ENCODE peak calls at places on chromosomes 1 and 21, in four cellular contexts. One of them, this sample, is unnamed.

GRCh38 chr1:12215562-12215961 is 14.3 kb upstream of the VPS13D start:
- DNase-seq in A549: no peak
- DNase-seq in HCT116: no peak
- DNase-seq in K562: peak; percentile 38
- DNase-seq in this sample: no peak

GRCh38 chr1:225461533-225462428 is 33.9 kb upstream of the LBR start:
- DNase-seq in A549: no peak
- DNase-seq in HCT116: no peak
- DNase-seq in K562: no peak
- DNase-seq in this sample: no peak

GRCh38 chr1:192476802-192477298 is 98.7 kb upstream of the RGS1 start:
- DNase-seq in A549: no peak
- DNase-seq in HCT116: no peak
- DNase-seq in K562: peak; percentile 45
- DNase-seq in this sample: peak; percentile 11

GRCh38 chr1:164723296-164723731 is 164.3 kb downstream of the PBX1 start:
- DNase-seq in A549: no peak
- DNase-seq in HCT116: no peak
- DNase-seq in K562: no peak
- DNase-seq in this sample: no peak

GRCh38 chr1:206685749-206686485 is 1.2 kb downstream of the MAPKAPK2 start:
- DNase-seq in A549: peak; percentile 41
- DNase-seq in HCT116: peak; percentile 24
- DNase-seq in K562: peak; percentile 66
- DNase-seq in this sample: peak; percentile 92

GRCh38 chr1:3872546-3872945 is 15.3 kb downstream of the DFFB start:
- DNase-seq in A549: no peak
- DNase-seq in HCT116: no peak
- DNase-seq in K562: no peak
- DNase-seq in this sample: no peak

GRCh38 chr1:89310505-89310904 is 37.8 kb upstream of the GBP5 start:
- DNase-seq in A549: no peak
- DNase-seq in HCT116: no peak
- DNase-seq in K562: no peak
- DNase-seq in this sample: no peak

GRCh38 chr1:61187380-61188086 is 105.2 kb downstream of the NFIA start:
- DNase-seq in A549: no peak
- DNase-seq in HCT116: no peak
- DNase-seq in K562: no peak
- DNase-seq in this sample: no peak

GRCh38 chr21:8993943-8994639 is 1527.3 kb upstream of the TPTE start:
- DNase-seq in A549: no peak
- DNase-seq in HCT116: no peak
- DNase-seq in K562: peak; percentile 80
- DNase-seq in this sample: no peak

GRCh38 chr21:44261191-44261631 is 486 bp downstream of the DNMT3L start:
- DNase-seq in A549: no peak
- DNase-seq in HCT116: no peak
- DNase-seq in K562: no peak
- DNase-seq in this sample: no peak

GRCh38 chr1:20102875-20103274 is 16.5 kb downstream of the PLA2G2D start:
- DNase-seq in A549: no peak
- DNase-seq in HCT116: no peak
- DNase-seq in K562: no peak
- DNase-seq in this sample: no peak

GRCh38 chr1:21716169-21716568 is 47.0 kb upstream of the RAP1GAP start:
- DNase-seq in A549: no peak
- DNase-seq in HCT116: no peak
- DNase-seq in K562: peak; percentile 38
- DNase-seq in this sample: no peak

GRCh38 chr1:228349701-228350171 is 56.9 kb downstream of the TRIM11 start:
- DNase-seq in A549: no peak
- DNase-seq in HCT116: no peak
- DNase-seq in K562: no peak
- DNase-seq in this sample: no peak

GRCh38 chr1:174964261-174964984 is 35.3 kb upstream of the CACYBP start:
- DNase-seq in A549: no peak
- DNase-seq in HCT116: no peak
- DNase-seq in K562: peak; percentile 90
- DNase-seq in this sample: peak; percentile 63

GRCh38 chr1:67749263-67749843 is 64.4 kb downstream of the GADD45A start:
- DNase-seq in A549: no peak
- DNase-seq in HCT116: no peak
- DNase-seq in K562: no peak
- DNase-seq in this sample: no peak
- H3K4me3 ChIP-seq in A549: peak overlapping the region; percentile 35
- H3K4me3 ChIP-seq in HCT116: peak overlapping the region; percentile 22
- H3K4me3 ChIP-seq in K562: no peak overlapping the region
- H3K4me3 ChIP-seq in this sample: no peak overlapping the region

DNA sequence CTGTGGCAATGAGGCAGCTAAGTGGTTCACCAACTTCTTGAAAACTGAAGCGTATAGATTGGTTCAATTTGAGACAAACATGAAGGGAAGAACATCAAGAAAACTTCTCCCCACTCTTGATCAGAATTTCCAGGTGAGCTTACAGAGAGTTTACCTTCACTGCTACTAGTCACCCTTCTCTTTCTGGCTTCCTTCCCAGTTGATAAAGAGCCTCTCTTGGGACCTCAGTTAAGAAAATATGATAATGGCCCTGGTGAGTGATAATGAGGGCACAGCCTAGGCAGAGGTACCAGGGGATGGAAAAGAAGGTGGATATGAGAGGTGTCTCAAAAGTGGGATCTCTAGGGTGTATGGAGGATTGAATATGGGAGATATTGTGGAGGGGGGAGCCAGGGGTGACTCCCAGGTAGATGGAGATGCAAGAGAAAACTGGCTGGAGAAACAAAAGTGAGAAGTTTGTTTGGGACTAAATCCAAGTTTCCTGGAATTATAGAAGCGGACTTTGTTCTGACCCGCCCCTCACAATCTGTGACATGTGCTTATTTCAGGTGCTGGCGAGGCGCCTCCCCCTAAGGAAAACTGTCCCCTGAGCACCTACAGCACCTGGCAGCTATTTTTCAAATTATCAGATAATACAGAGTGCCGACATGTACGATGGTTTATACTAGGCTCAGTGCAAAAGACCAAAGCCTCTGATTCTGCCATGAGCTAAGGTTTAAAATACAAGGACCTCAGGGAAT is 13.7 kb downstream of the MTARC2 start:
- DNase-seq in A549: no peak
- DNase-seq in HCT116: no peak
- DNase-seq in K562: no peak
- DNase-seq in this sample: no peak
- TF ChIP-seq REST in A549: no peak
- TF ChIP-seq REST in HCT116: no peak
- TF ChIP-seq REST in K562: no peak
- TF ChIP-seq REST in this sample: no peak

DNA sequence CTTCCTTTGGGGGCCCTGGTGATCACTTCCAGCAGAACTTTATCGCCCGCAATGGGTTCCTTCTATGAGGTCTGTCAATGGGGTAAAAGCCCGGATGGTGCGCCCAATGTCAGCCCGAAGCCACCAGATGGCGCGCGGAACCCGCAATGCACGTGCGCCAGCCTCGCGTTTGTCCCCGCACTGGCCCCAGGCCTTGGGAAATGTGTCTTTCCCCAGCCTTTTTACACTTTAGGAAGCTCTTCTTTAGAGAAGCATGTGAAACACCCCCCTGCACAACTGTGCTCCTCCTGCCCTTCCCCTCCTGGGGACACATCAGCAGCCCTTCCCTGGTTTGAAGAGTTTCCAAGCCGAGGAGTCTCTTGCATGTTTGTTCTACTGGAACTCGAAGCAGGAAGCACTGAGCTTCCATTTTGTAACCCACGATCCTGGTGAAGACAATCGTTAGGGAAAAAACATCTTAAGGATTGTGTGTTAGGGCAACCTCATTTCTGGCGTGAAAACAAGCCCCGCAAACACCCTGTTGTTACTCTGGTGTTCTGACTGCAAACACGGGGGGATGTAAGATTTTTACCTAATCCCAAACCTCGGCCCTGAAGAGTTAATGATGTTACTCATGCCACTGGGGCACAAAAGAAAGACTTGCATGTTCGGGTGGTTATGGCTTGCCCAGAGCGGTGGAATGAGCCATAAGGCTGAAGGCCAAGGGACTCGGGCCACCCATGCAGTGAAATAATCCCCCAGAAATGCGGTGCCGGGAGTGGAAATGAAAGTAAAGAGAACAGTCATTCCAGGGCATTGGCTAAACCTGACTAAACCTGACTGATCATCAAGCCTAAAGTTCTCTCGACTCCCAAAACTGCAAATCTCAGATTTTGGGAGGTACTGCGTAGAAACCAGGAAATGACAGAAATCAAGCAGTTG is 20.4 kb upstream of the TARBP1 start:
- DNase-seq in A549: peak; percentile 86
- DNase-seq in HCT116: peak; percentile 62
- DNase-seq in K562: peak; percentile 95
- DNase-seq in this sample: peak; percentile 94
- H3K4me3 ChIP-seq in A549: no peak overlapping the region
- H3K4me3 ChIP-seq in HCT116: no peak overlapping the region
- H3K4me3 ChIP-seq in K562: no peak overlapping the region
- H3K4me3 ChIP-seq in this sample: no peak overlapping the region

GRCh38 chr1:108880850-108881249 is 4.1 kb downstream of the GPSM2 start:
- DNase-seq in A549: no peak
- DNase-seq in HCT116: no peak
- DNase-seq in K562: peak; percentile 30
- DNase-seq in this sample: no peak
- TF ChIP-seq REST in A549: peak; percentile 80
- TF ChIP-seq REST in HCT116: peak; percentile 53
- TF ChIP-seq REST in K562: peak; percentile 90
- TF ChIP-seq REST in this sample: peak; percentile 90

DNA sequence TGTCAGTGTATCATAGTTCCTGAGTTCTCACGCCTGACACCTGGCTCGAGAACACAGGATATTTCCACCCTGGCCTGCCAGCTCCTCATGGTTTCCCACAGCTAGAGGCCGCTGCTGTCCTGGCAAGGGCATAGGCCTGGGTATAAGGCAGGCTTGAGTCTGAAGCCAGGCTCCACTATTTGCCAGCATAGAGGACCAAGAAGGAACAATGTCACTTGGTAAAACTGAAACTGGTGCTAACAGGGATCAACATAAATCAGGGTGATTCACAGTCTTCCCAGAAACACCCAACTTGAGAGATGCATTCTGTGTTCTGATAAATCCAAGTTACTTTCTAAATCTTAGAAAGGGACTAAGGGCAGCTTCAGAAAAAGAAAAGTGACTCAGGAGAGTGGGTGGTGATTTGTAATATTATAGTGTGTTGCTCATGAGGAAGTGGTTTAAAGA is 6.9 kb upstream of the S100A2 start:
- DNase-seq in A549: peak; percentile 78
- DNase-seq in HCT116: peak; percentile 84
- DNase-seq in K562: peak; percentile 43
- DNase-seq in this sample: peak; percentile 80
- H3K4me3 ChIP-seq in A549: no peak overlapping the region
- H3K4me3 ChIP-seq in HCT116: no peak overlapping the region
- H3K4me3 ChIP-seq in K562: no peak overlapping the region
- H3K4me3 ChIP-seq in this sample: no peak overlapping the region